ENCODE peak calls at places on chromosomes 4 and X, in nine cellular contexts. One of them, this sample, is unnamed.
A peak's percentile ranks its signal among the peaks of the same experiment; 100 is the strongest.

GRCh38 chrX:47807548-47807947 is 29.2 kb upstream of the ZNF81 start:
- DNase-seq in aorta: no peak
- DNase-seq in CD8-positive, alpha-beta memory T cell: no peak
- DNase-seq in transverse colon: no peak
- DNase-seq in pancreas: no peak
- DNase-seq in heart right ventricle: no peak
- DNase-seq in ascending aorta: no peak
- DNase-seq in IMR-90: no peak
- DNase-seq in fibroblast of lung: no peak
- DNase-seq in this sample: no peak

GRCh38 chr4:179867300-179867878 is 2375.8 kb upstream of the TENM3 start:
- DNase-seq in heart right ventricle: peak; percentile 1
- DNase-seq in fibroblast of lung: peak; percentile 70
- DNase-seq in IMR-90: peak; percentile 57
- DNase-seq in transverse colon: peak; percentile 51
- DNase-seq in aorta: no peak
- DNase-seq in CD8-positive, alpha-beta memory T cell: no peak
- DNase-seq in ascending aorta: no peak
- DNase-seq in pancreas: peak; percentile 24
- DNase-seq in this sample: peak; percentile 4

GRCh38 chrX:13778916-13779315 is 38.0 kb downstream of the GPM6B start:
- DNase-seq in transverse colon: no peak
- DNase-seq in pancreas: no peak
- DNase-seq in heart right ventricle: no peak
- DNase-seq in aorta: no peak
- DNase-seq in ascending aorta: no peak
- DNase-seq in fibroblast of lung: peak; percentile 49
- DNase-seq in CD8-positive, alpha-beta memory T cell: no peak
- DNase-seq in IMR-90: peak; percentile 74
- DNase-seq in this sample: peak; percentile 50

GRCh38 chr4:76547167-76547760 is 112.2 kb downstream of the SHROOM3 start:
- DNase-seq in pancreas: no peak
- DNase-seq in heart right ventricle: no peak
- DNase-seq in IMR-90: no peak
- DNase-seq in transverse colon: no peak
- DNase-seq in CD8-positive, alpha-beta memory T cell: no peak
- DNase-seq in ascending aorta: no peak
- DNase-seq in fibroblast of lung: no peak
- DNase-seq in aorta: no peak
- DNase-seq in this sample: no peak

GRCh38 chrX:150225756-150226155 is 137.4 kb upstream of the MAMLD1 start:
- DNase-seq in pancreas: no peak
- DNase-seq in CD8-positive, alpha-beta memory T cell: no peak
- DNase-seq in aorta: no peak
- DNase-seq in IMR-90: no peak
- DNase-seq in fibroblast of lung: no peak
- DNase-seq in heart right ventricle: no peak
- DNase-seq in transverse colon: no peak
- DNase-seq in ascending aorta: no peak
- DNase-seq in this sample: no peak

GRCh38 chr4:140213736-140214135 is 59.8 kb upstream of the MAML3 start:
- DNase-seq in CD8-positive, alpha-beta memory T cell: no peak
- DNase-seq in heart right ventricle: no peak
- DNase-seq in transverse colon: no peak
- DNase-seq in aorta: no peak
- DNase-seq in pancreas: no peak
- DNase-seq in IMR-90: peak; percentile 66
- DNase-seq in ascending aorta: no peak
- DNase-seq in fibroblast of lung: peak; percentile 22
- DNase-seq in this sample: peak; percentile 33

GRCh38 chr4:151331276-151332042 is 6.1 kb upstream of the SH3D19 start:
- DNase-seq in heart right ventricle: no peak
- DNase-seq in ascending aorta: no peak
- DNase-seq in transverse colon: no peak
- DNase-seq in fibroblast of lung: no peak
- DNase-seq in IMR-90: peak; percentile 16
- DNase-seq in pancreas: no peak
- DNase-seq in aorta: no peak
- DNase-seq in CD8-positive, alpha-beta memory T cell: no peak
- DNase-seq in this sample: no peak

GRCh38 chr4:48962636-48963035 is 23.4 kb upstream of the CWH43 start:
- DNase-seq in ascending aorta: no peak
- DNase-seq in CD8-positive, alpha-beta memory T cell: no peak
- DNase-seq in IMR-90: no peak
- DNase-seq in aorta: no peak
- DNase-seq in fibroblast of lung: no peak
- DNase-seq in pancreas: no peak
- DNase-seq in transverse colon: no peak
- DNase-seq in heart right ventricle: no peak
- DNase-seq in this sample: no peak

DNA sequence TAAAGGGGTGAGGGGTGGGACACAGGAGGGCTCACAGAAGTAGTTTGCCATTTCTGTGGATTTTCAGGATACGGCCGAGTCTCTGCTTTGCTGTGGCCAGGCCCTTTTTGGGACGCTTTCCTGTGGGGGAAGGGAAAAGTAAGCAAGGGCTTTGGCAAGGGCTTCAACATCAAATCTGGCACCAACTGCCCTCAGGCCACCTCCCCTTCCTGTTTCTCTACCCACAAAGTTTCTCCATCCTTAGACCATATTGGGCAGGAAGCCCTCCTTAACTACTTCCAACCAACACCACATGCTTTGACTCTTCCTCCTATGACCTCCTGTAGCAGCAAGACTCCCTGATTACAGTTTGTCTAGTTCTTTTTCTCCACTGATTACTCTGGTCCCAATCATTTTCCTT is 105.1 kb downstream of the PHF8 start:
- DNase-seq in pancreas: no peak
- DNase-seq in transverse colon: no peak
- DNase-seq in CD8-positive, alpha-beta memory T cell: no peak
- DNase-seq in aorta: no peak
- DNase-seq in fibroblast of lung: no peak
- DNase-seq in heart right ventricle: no peak
- DNase-seq in ascending aorta: no peak
- DNase-seq in IMR-90: no peak
- DNase-seq in this sample: no peak
- H3K27ac ChIP-seq in pancreas: no peak overlapping the region
- H3K27ac ChIP-seq in transverse colon: no peak overlapping the region
- H3K27ac ChIP-seq in CD8-positive, alpha-beta memory T cell: no peak overlapping the region
- H3K27ac ChIP-seq in aorta: no peak overlapping the region
- H3K27ac ChIP-seq in fibroblast of lung: no peak overlapping the region
- H3K27ac ChIP-seq in heart right ventricle: no peak overlapping the region
- H3K27ac ChIP-seq in ascending aorta: no peak overlapping the region
- H3K27ac ChIP-seq in IMR-90: no peak overlapping the region
- H3K27ac ChIP-seq in this sample: no peak overlapping the region

GRCh38 chr4:3835527-3836040 is 69.4 kb downstream of the ADRA2C start:
- DNase-seq in transverse colon: no peak
- DNase-seq in CD8-positive, alpha-beta memory T cell: no peak
- DNase-seq in aorta: no peak
- DNase-seq in pancreas: no peak
- DNase-seq in ascending aorta: no peak
- DNase-seq in fibroblast of lung: no peak
- DNase-seq in IMR-90: no peak
- DNase-seq in heart right ventricle: no peak
- DNase-seq in this sample: no peak

GRCh38 chr4:3836802-3837601 is 70.8 kb downstream of the ADRA2C start:
- DNase-seq in CD8-positive, alpha-beta memory T cell: no peak
- DNase-seq in IMR-90: no peak
- DNase-seq in pancreas: no peak
- DNase-seq in heart right ventricle: no peak
- DNase-seq in ascending aorta: no peak
- DNase-seq in transverse colon: no peak
- DNase-seq in fibroblast of lung: no peak
- DNase-seq in aorta: no peak
- DNase-seq in this sample: no peak

GRCh38 chr4:3834921-3835521 is 68.8 kb downstream of the ADRA2C start:
- DNase-seq in CD8-positive, alpha-beta memory T cell: no peak
- DNase-seq in aorta: no peak
- DNase-seq in transverse colon: no peak
- DNase-seq in IMR-90: no peak
- DNase-seq in heart right ventricle: no peak
- DNase-seq in ascending aorta: no peak
- DNase-seq in pancreas: no peak
- DNase-seq in fibroblast of lung: no peak
- DNase-seq in this sample: no peak

GRCh38 chr4:3836041-3836801 is 70.0 kb downstream of the ADRA2C start:
- DNase-seq in transverse colon: no peak
- DNase-seq in ascending aorta: no peak
- DNase-seq in heart right ventricle: no peak
- DNase-seq in aorta: no peak
- DNase-seq in IMR-90: no peak
- DNase-seq in CD8-positive, alpha-beta memory T cell: no peak
- DNase-seq in pancreas: no peak
- DNase-seq in fibroblast of lung: no peak
- DNase-seq in this sample: no peak

DNA sequence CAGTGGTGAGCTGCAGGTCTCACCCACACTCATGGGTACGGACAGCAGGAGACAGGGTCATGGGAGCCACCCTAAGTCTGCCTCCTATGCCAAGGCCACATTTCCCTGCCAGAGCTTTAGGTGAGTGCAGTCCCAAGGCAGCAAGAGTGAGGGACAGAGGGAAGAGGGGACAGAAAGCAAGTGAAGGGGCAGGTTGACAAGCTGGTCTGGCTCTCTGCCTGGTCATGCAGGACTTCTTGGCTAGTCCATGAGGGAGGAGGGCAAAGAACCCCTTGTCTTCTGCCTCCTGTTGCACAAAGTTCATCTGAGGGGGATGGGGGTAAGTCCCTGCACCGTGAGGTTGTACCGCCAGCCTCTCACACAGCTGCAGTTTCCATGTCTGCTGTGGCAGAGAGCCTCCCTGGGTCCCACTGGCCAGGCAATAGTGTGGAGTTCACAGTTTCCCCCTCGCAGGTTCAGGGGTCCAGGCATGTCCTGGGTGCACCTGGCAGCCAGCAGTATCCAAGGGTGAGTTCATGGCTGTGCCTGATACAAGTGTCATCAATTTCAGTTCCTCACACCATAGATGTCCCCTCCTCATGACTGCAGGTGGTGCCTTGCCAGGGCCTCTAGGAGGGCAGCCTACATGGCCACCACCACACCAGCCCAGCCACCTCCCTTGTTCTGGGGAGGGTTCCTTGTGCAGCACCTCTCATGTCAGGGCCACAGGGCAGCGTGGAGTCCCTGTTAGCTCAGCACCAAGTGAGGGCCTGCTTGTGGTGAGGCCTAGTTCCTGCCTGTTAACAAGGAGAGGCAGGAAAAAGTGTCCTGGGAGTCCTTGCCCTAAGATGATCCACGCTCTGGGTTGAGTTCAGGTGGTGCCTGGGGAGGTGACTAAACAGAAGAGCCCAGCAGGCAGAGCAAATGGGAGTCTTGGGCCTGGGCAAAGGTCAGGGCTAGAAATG is 72.5 kb downstream of the ADRA2C start:
- DNase-seq in heart right ventricle: no peak
- DNase-seq in transverse colon: no peak
- DNase-seq in IMR-90: no peak
- DNase-seq in aorta: no peak
- DNase-seq in pancreas: no peak
- DNase-seq in ascending aorta: no peak
- DNase-seq in fibroblast of lung: no peak
- DNase-seq in CD8-positive, alpha-beta memory T cell: no peak
- DNase-seq in this sample: no peak
- H3K27ac ChIP-seq in heart right ventricle: no peak overlapping the region
- H3K27ac ChIP-seq in transverse colon: no peak overlapping the region
- H3K27ac ChIP-seq in IMR-90: no peak overlapping the region
- H3K27ac ChIP-seq in aorta: no peak overlapping the region
- H3K27ac ChIP-seq in pancreas: no peak overlapping the region
- H3K27ac ChIP-seq in ascending aorta: no peak overlapping the region
- H3K27ac ChIP-seq in fibroblast of lung: no peak overlapping the region
- H3K27ac ChIP-seq in CD8-positive, alpha-beta memory T cell: no peak overlapping the region
- H3K27ac ChIP-seq in this sample: no peak overlapping the region

DNA sequence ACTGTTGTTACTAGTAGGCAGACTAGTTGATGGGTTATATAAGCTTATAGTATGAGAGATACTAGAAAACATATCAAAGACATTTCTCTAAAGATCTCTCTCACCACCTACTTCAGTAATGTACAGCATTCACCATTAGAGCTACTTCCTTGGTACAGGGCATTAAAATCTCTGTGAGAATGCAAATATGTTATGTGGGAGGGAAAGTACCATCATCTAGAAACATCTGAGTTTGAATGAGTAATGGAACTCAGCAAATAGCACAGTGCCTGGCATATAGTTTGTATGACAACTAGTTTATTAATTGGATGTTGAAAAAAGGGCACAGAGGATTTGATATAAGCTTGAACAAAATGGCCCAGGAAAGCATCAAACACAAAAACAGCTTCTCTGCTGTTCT is 211.1 kb downstream of the GLUD2 start:
- DNase-seq in pancreas: no peak
- DNase-seq in ascending aorta: no peak
- DNase-seq in aorta: no peak
- DNase-seq in CD8-positive, alpha-beta memory T cell: no peak
- DNase-seq in heart right ventricle: no peak
- DNase-seq in IMR-90: no peak
- DNase-seq in transverse colon: no peak
- DNase-seq in fibroblast of lung: no peak
- DNase-seq in this sample: no peak
- H3K27ac ChIP-seq in pancreas: no peak overlapping the region
- H3K27ac ChIP-seq in ascending aorta: no peak overlapping the region
- H3K27ac ChIP-seq in aorta: no peak overlapping the region
- H3K27ac ChIP-seq in CD8-positive, alpha-beta memory T cell: no peak overlapping the region
- H3K27ac ChIP-seq in heart right ventricle: no peak overlapping the region
- H3K27ac ChIP-seq in IMR-90: no peak overlapping the region
- H3K27ac ChIP-seq in transverse colon: no peak overlapping the region
- H3K27ac ChIP-seq in fibroblast of lung: no peak overlapping the region
- H3K27ac ChIP-seq in this sample: no peak overlapping the region

GRCh38 chrX:69993494-69993893 is 56.2 kb downstream of the AWAT2 start:
- DNase-seq in fibroblast of lung: no peak
- DNase-seq in pancreas: no peak
- DNase-seq in aorta: no peak
- DNase-seq in transverse colon: no peak
- DNase-seq in heart right ventricle: no peak
- DNase-seq in ascending aorta: no peak
- DNase-seq in CD8-positive, alpha-beta memory T cell: no peak
- DNase-seq in IMR-90: no peak
- DNase-seq in this sample: no peak

GRCh38 chrX:70001269-70001668 is 48.5 kb downstream of the AWAT2 start:
- DNase-seq in heart right ventricle: peak; percentile 45
- DNase-seq in ascending aorta: no peak
- DNase-seq in CD8-positive, alpha-beta memory T cell: no peak
- DNase-seq in transverse colon: no peak
- DNase-seq in pancreas: no peak
- DNase-seq in IMR-90: no peak
- DNase-seq in fibroblast of lung: no peak
- DNase-seq in aorta: no peak
- DNase-seq in this sample: no peak

GRCh38 chrX:69991685-69992084 is 58.1 kb downstream of the AWAT2 start:
- DNase-seq in fibroblast of lung: no peak
- DNase-seq in transverse colon: no peak
- DNase-seq in aorta: no peak
- DNase-seq in ascending aorta: no peak
- DNase-seq in pancreas: no peak
- DNase-seq in heart right ventricle: no peak
- DNase-seq in IMR-90: no peak
- DNase-seq in CD8-positive, alpha-beta memory T cell: no peak
- DNase-seq in this sample: no peak

GRCh38 chrX:69996102-69996468 is 53.7 kb downstream of the AWAT2 start:
- DNase-seq in CD8-positive, alpha-beta memory T cell: no peak
- DNase-seq in ascending aorta: no peak
- DNase-seq in aorta: no peak
- DNase-seq in heart right ventricle: no peak
- DNase-seq in IMR-90: no peak
- DNase-seq in pancreas: no peak
- DNase-seq in transverse colon: no peak
- DNase-seq in fibroblast of lung: no peak
- DNase-seq in this sample: no peak

GRCh38 chrX:69995400-69996101 is 54.2 kb downstream of the AWAT2 start:
- DNase-seq in pancreas: no peak
- DNase-seq in ascending aorta: no peak
- DNase-seq in IMR-90: no peak
- DNase-seq in aorta: no peak
- DNase-seq in transverse colon: no peak
- DNase-seq in heart right ventricle: no peak
- DNase-seq in fibroblast of lung: no peak
- DNase-seq in CD8-positive, alpha-beta memory T cell: no peak
- DNase-seq in this sample: no peak
- H3K27ac ChIP-seq in pancreas: no peak overlapping the region
- H3K27ac ChIP-seq in ascending aorta: no peak overlapping the region
- H3K27ac ChIP-seq in IMR-90: no peak overlapping the region
- H3K27ac ChIP-seq in aorta: no peak overlapping the region
- H3K27ac ChIP-seq in transverse colon: no peak overlapping the region
- H3K27ac ChIP-seq in heart right ventricle: no peak overlapping the region
- H3K27ac ChIP-seq in fibroblast of lung: no peak overlapping the region
- H3K27ac ChIP-seq in CD8-positive, alpha-beta memory T cell: no peak overlapping the region
- H3K27ac ChIP-seq in this sample: no peak overlapping the region